ENCODE peak calls at places on chromosomes 5 and 9, in seven cellular contexts. C is amniotic stem cell; J is stimulated activated CD8-positive, alpha-beta memory T cell treated with anti-CD3 and anti-CD28 coated beads, Interleukin-4, amount 100 ng/mL, for 24 hours; V is Calu3; B is lower leg skin; Z is NCI-H187; X is stimulated activated effector memory CD8-positive, alpha-beta T cell treated with anti-CD3 and anti-CD28 coated beads, Interleukin-12 subunit alpha, Interleukin-12 subunit beta, amount 100 ng/mL, for 72 hours. L is an unnamed sample.
A peak's percentile ranks its signal among the peaks of the same experiment; 100 is the strongest.

GRCh38 chr5:893711-894110 is 1.0 kb downstream of the TRIP13 start:
- DNase-seq in C (no peak), J (no peak), V (no peak), B (no peak), Z (no peak), X (no peak), L (no peak)

GRCh38 chr5:130471-131175 is 38.7 kb downstream of the PLEKHG4B start:
- DNase-seq in C (no peak), J (no peak), V (no peak), B (no peak), Z (no peak), X (no peak), L (no peak)

GRCh38 chr5:140725799-140726471 is 25.7 kb downstream of the ZMAT2 start:
- DNase-seq in C (peak; percentile 56), J (peak; percentile 63), V (peak; percentile 89), B (peak; percentile 17), Z (no peak), X (peak; percentile 74), L (peak; percentile 80)

GRCh38 chr5:148976569-148977321 is 86.1 kb downstream of the SH3TC2 start:
- DNase-seq in C (no peak), J (no peak), V (no peak), B (no peak), Z (no peak), X (no peak), L (no peak)

GRCh38 chr5:173785421-173785820 is 102.7 kb upstream of the CPEB4 start:
- DNase-seq in C (no peak), J (no peak), V (no peak), B (no peak), Z (no peak), X (no peak), L (no peak)

GRCh38 chr9:74666625-74667316 is 169.6 kb downstream of the RORB start:
- DNase-seq in C (no peak), J (no peak), V (no peak), B (no peak), Z (no peak), X (no peak), L (no peak)

GRCh38 chr5:128408622-128409021 is 129.4 kb downstream of the FBN2 start:
- DNase-seq in C (no peak), J (no peak), V (no peak), B (no peak), Z (no peak), X (no peak), L (no peak)

GRCh38 chr9:126673689-126674364 is 60.1 kb downstream of the LMX1B start:
- DNase-seq in C (no peak), J (no peak), V (no peak), B (no peak), Z (no peak), X (no peak), L (no peak)

GRCh38 chr5:2212481-2212880 is 329.8 kb upstream of the IRX4 start:
- DNase-seq in C (no peak), J (no peak), V (no peak), B (peak; percentile 9), Z (no peak), X (no peak), L (no peak)

L was measured in activated CD4-positive, CD25-positive, alpha-beta regulatory T cell treated with anti-CD3 and anti-CD28 coated beads, Interleukin-2, amount 50 U/mL, for 72 hours.